ENCODE peak calls at places on chromosomes 16 and 17, in nine cellular contexts. U, D, F, E, J, B, O, R and V are unnamed samples.
A peak's percentile ranks its signal among the peaks of the same experiment; 100 is the strongest.

GRCh38 chr17:9676742-9677387 is 31.5 kb downstream of the USP43 start:
- DNase-seq in F (no peak), D (no peak), R (no peak), U (no peak), B (peak; percentile 91), O (peak; percentile 9), J (no peak), E (peak; percentile 12), V (peak; percentile 61)

GRCh38 chr16:68786685-68787418 is 49.8 kb downstream of the CDH1 start:
- DNase-seq in R (no peak), D (no peak), J (no peak), B (no peak), F (peak; percentile 65), E (peak; percentile 44), O (no peak), U (no peak), V (no peak)

GRCh38 chr16:81106826-81107503 is 10.8 kb upstream of the GCSH start:
- DNase-seq in J (no peak), F (no peak), E (no peak), D (no peak), O (no peak), B (no peak), U (no peak), R (no peak), V (no peak)

GRCh38 chr17:38893612-38894011 is 23.8 kb downstream of the LASP1 start:
- DNase-seq in R (peak; percentile 24), B (no peak), O (no peak), F (no peak), E (no peak), U (no peak), D (peak; percentile 94), J (no peak), V (no peak)

GRCh38 chr16:48300391-48300856 is 53.1 kb upstream of the ABCC11 start:
- DNase-seq in J (no peak), O (no peak), E (peak; percentile 88), R (no peak), U (no peak), B (peak; percentile 26), D (no peak), F (no peak), V (no peak)

GRCh38 chr16:64363039-64363438 is 758.8 kb downstream of the CDH11 start:
- DNase-seq in D (no peak), B (no peak), J (no peak), O (no peak), E (peak; percentile 50), U (no peak), R (no peak), F (no peak), V (no peak)

GRCh38 chr17:54813896-54814295 is 86.8 kb upstream of the TOM1L1 start:
- DNase-seq in E (no peak), D (no peak), J (no peak), U (no peak), F (no peak), B (peak; percentile 7), O (no peak), R (no peak), V (no peak)

GRCh38 chr17:46106966-46107644 is 86.1 kb downstream of the KANSL1 start:
- DNase-seq in F (no peak), D (no peak), R (no peak), B (no peak), U (no peak), E (no peak), J (no peak), O (no peak), V (no peak)

GRCh38 chr17:40071720-40072480 is 9.1 kb downstream of the THRA start:
- DNase-seq in U (peak; percentile 87), B (no peak), O (no peak), R (peak; percentile 76), D (peak; percentile 40), E (no peak), J (peak; percentile 94), F (peak; percentile 88), V (no peak)

GRCh38 chr17:57898487-57899311 is 48.9 kb upstream of the MRPS23 start:
- DNase-seq in F (peak; percentile 51), E (peak; percentile 49), B (no peak), U (no peak), O (no peak), R (no peak), D (peak; percentile 27), J (no peak), V (no peak)

GRCh38 chr16:54177857-54178490 is 108.6 kb downstream of the IRX3 start:
- DNase-seq in D (no peak), F (no peak), R (no peak), O (no peak), U (no peak), E (no peak), B (no peak), J (no peak), V (no peak)

GRCh38 chr16:20675488-20676267 is 21.8 kb downstream of the ACSM1 start:
- DNase-seq in J (no peak), F (peak; percentile 76), U (no peak), E (no peak), B (peak; percentile 19), O (peak; percentile 38), R (peak; percentile 26), D (no peak), V (no peak)

GRCh38 chr17:4406386-4406785 is 27.4 kb upstream of the SPNS3 start:
- DNase-seq in B (no peak), F (no peak), E (no peak), U (no peak), J (no peak), D (no peak), O (no peak), R (no peak), V (no peak)

GRCh38 chr17:73343168-73343634 is 31.4 kb upstream of the CDC42EP4 start:
- DNase-seq in O (no peak), R (no peak), D (no peak), B (no peak), J (no peak), U (no peak), E (peak; percentile 88), F (no peak), V (peak; percentile 80)

GRCh38 chr17:4548721-4549531 is 6.3 kb downstream of the MYBBP1A start:
- DNase-seq in E (peak; percentile 18), D (no peak), J (no peak), U (no peak), B (no peak), O (no peak), R (no peak), F (no peak), V (no peak)

GRCh38 chr16:56682703-56683397 is 580 bp downstream of the MT1X start:
- DNase-seq in R (no peak), O (no peak), F (no peak), B (no peak), E (no peak), U (no peak), D (peak; percentile 38), J (no peak), V (no peak)

GRCh38 chr17:18997650-18998196 is 6.8 kb downstream of the FAM83G start:
- DNase-seq in R (no peak), F (no peak), B (no peak), U (no peak), O (no peak), E (no peak), J (no peak), D (no peak), V (no peak)

GRCh38 chr17:9241371-9241712 is 220.0 kb downstream of the NTN1 start:
- DNase-seq in B (no peak), F (no peak), J (no peak), U (no peak), E (no peak), D (no peak), R (no peak), O (no peak), V (no peak)

GRCh38 chr16:55056585-55057520 is 126.2 kb downstream of the IRX5 start:
- DNase-seq in R (no peak), U (no peak), F (no peak), E (no peak), D (no peak), B (no peak), J (no peak), O (no peak), V (no peak)

GRCh38 chr16:29025218-29025617 is 40.4 kb downstream of the LAT start:
- DNase-seq in U (no peak), D (no peak), R (no peak), B (no peak), E (no peak), J (no peak), F (no peak), O (no peak), V (no peak)

GRCh38 chr17:45149669-45150603 is 1.7 kb downstream of the HEXIM1 start:
- DNase-seq in O (no peak), U (peak; percentile 74), F (peak; percentile 68), B (no peak), R (peak; percentile 72), J (peak; percentile 62), D (peak; percentile 67), E (peak; percentile 51), V (no peak)

GRCh38 chr17:68705331-68706166 is 104.4 kb upstream of the FAM20A start:
- DNase-seq in E (peak; percentile 43), O (no peak), U (no peak), B (no peak), J (no peak), F (no peak), R (no peak), D (no peak), V (no peak)

DNA sequence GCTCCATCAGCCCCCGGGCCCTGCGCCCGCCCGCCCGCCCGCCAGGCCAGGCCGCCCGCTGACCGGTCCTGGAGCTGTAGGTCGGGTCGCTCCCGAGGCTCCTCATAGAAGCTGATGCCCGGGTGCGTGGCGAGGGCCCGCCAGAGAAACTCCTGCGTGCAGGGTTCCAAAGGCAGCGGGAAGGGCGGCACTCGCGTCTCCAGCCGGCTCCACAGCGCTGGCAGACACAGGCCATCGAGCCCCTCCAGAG is 181 bp downstream of the GTF3C1 start:
- DNase-seq in R (no peak), E (no peak), O (no peak), U (no peak), J (no peak), F (no peak), D (no peak), B (no peak), V (no peak)
- TF ChIP-seq POLR2A in R (no peak), E (no peak), O (no peak), U (no peak), J (no peak), F (no peak), D (no peak), B (peak; percentile 73), V (no peak)

GRCh38 chr16:87830673-87831420 is 38.5 kb downstream of the SLC7A5 start:
- DNase-seq in O (no peak), D (no peak), J (no peak), B (no peak), U (no peak), E (no peak), F (no peak), R (no peak), V (no peak)
- TF ChIP-seq POLR2A in O (peak; percentile 60), D (no peak), J (no peak), B (no peak), U (no peak), E (no peak), F (no peak), R (no peak), V (no peak)

GRCh38 chr16:4624827-4625616 is 396 bp downstream of the MGRN1 start:
- DNase-seq in E (peak; percentile 61), O (peak; percentile 48), F (no peak), D (peak; percentile 76), R (peak; percentile 74), J (no peak), U (no peak), B (no peak), V (no peak)
- TF ChIP-seq POLR2A in E (peak; percentile 94), O (peak; percentile 79), F (peak; percentile 95), D (peak; percentile 68), R (peak; percentile 96), J (peak; percentile 94), U (peak; percentile 67), B (peak; percentile 87), V (peak; percentile 97)

GRCh38 chr16:30183961-30184429 is 593 bp downstream of the CORO1A start:
- DNase-seq in U (no peak), R (no peak), O (peak; percentile 71), D (peak; percentile 90), B (no peak), F (no peak), E (no peak), J (no peak), V (no peak)
- TF ChIP-seq POLR2A in U (no peak), R (no peak), O (peak; percentile 89), D (peak; percentile 3), B (no peak), F (no peak), E (no peak), J (no peak), V (no peak)